ENCODE peak calls at places on chromosomes 4 and X, in six cellular contexts. T, W, K, I, G and S are unnamed samples.

GRCh38 chr4:180156684-180157083 is 2086.5 kb upstream of the TENM3 start:
- DNase-seq in T (no peak), W (no peak), K (no peak), I (no peak), G (no peak), S (no peak)

GRCh38 chr4:101439926-101440325 is 92.6 kb upstream of the PPP3CA start:
- DNase-seq in T (no peak), W (no peak), K (no peak), I (no peak), G (no peak), S (no peak)

GRCh38 chr4:145351162-145351561 is 130.5 kb upstream of the SMAD1 start:
- DNase-seq in T (no peak), W (no peak), K (no peak), I (no peak), G (no peak), S (no peak)

GRCh38 chrX:118685393-118685792 is 42.0 kb upstream of the IL13RA1 start:
- DNase-seq in T (no peak), W (no peak), K (no peak), I (no peak), G (no peak), S (no peak)

GRCh38 chr4:151983854-151984253 is 223.0 kb upstream of the GATB start:
- DNase-seq in T (no peak), W (no peak), K (no peak), I (no peak), G (no peak), S (no peak)

GRCh38 chr4:142314183-142314582 is 531.9 kb downstream of the INPP4B start:
- DNase-seq in T (no peak), W (no peak), K (no peak), I (no peak), G (no peak), S (no peak)

GRCh38 chr4:152949930-152950329 is 13.8 kb downstream of the FHDC1 start:
- DNase-seq in T (no peak), W (no peak), K (no peak), I (no peak), G (no peak), S (no peak)

GRCh38 chrX:11064851-11065600 is 46.1 kb upstream of the HCCS start:
- DNase-seq in T (no peak), W (no peak), K (no peak), I (no peak), G (no peak), S (no peak)

GRCh38 chrX:22629105-22629725 is 356.5 kb downstream of the CBLL2 start:
- DNase-seq in T (no peak), W (no peak), K (no peak), I (no peak), G (no peak), S (no peak)

GRCh38 chrX:39816871-39817731 is 280.7 kb downstream of the BCOR start:
- DNase-seq in T (no peak), W (peak; percentile 54), K (no peak), I (peak; percentile 74), G (no peak), S (peak; percentile 91)

GRCh38 chrX:54494970-54495813 is 842 bp downstream of the FGD1 start:
- DNase-seq in T (no peak), W (no peak), K (no peak), I (no peak), G (no peak), S (no peak)

GRCh38 chr4:112213850-112214249 is 17.7 kb upstream of the AP1AR start:
- DNase-seq in T (no peak), W (no peak), K (no peak), I (no peak), G (no peak), S (no peak)

DNA sequence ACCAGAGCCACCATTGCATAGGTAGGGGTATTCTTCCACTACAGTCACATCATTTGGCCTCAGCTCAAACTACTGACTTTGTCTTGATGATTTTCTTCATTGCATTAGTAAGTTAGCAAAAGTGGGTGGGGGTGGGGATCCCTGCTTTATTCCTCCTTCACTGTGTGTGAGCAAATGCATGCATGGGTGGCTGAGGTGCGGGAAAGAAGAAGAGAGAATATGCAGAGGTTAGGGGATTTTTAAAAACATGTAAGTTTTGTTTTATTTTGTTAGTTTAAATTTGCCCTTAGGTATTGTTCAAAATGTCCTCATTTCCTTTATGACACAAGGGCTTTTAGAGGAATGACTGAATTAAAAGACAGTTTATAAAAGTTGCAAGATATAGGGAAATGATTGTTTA is 79.6 kb upstream of the ATOH1 start:
- DNase-seq in T (no peak), W (no peak), K (no peak), I (no peak), G (peak; percentile 32), S (no peak)
- TF ChIP-seq YY1 in T (no peak), W (no peak), K (no peak), I (no peak), G (no peak), S (no peak)

DNA sequence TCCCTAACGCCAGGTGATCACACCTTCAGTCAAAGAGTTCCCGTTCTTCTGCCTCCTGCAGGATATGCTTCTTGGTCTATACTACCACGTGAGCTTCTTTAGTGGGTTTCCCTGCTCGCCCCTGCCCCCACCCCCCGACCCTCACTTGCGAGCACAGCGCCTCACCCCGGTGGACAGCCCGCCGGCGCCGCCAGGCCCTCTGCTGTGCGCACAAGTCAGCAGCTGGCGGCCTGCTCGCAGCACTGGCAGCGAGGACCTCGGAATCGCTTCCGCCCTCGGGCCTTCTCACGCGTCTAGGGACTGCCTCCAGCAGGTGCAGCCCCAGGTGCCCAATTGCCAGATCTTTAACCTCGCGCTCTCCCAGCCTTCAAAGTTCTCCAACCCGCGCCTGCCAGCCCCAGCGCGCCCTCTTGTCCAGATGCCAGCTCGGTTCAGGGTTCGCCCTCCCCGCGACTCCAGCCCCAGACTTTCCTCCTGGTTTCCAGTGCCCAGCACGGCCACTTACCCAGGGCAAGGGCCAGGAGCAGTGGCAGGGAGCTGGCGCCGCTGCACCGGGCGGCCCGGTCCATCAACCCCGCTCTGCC is 474 bp downstream of the BTC start:
- DNase-seq in T (no peak), W (no peak), K (peak; percentile 3), I (peak; percentile 66), G (no peak), S (peak; percentile 49)
- H3K9ac ChIP-seq in T (peak overlapping the region; percentile 69), W (no peak overlapping the region), K (no peak overlapping the region), I (no peak overlapping the region), G (no peak overlapping the region), S (peak overlapping the region; percentile 50)

DNA sequence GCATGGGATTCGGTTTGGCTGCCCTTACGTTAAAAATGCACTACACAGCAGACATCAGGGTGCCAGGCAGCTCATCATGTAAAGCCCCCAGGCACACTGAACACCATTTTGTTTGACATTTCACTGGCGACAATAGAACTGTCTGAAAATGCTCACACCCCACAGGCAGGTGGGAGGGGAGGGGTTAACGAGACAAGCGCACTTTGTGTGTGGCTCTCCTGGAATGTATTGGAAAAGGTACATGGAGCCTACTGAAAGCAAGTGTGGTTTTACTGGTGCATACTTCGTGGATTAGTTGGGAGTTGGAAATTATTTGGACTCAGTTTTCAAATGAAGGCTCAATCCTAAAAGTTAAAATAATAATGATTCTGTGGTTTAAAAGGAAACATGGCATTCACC is 31.6 kb upstream of the PPARGC1A start:
- DNase-seq in T (no peak), W (no peak), K (no peak), I (no peak), G (no peak), S (no peak)
- TF ChIP-seq ZNF274 in T (no peak), W (no peak), K (no peak), I (no peak), G (no peak), S (no peak)

GRCh38 chr4:184680698-184681097 is 31.2 kb downstream of the PRIMPOL start:
- DNase-seq in T (no peak), W (no peak), K (no peak), I (no peak), G (no peak), S (no peak)
- TF ChIP-seq YY1 in T (no peak), W (no peak), K (no peak), I (no peak), G (no peak), S (no peak)

DNA sequence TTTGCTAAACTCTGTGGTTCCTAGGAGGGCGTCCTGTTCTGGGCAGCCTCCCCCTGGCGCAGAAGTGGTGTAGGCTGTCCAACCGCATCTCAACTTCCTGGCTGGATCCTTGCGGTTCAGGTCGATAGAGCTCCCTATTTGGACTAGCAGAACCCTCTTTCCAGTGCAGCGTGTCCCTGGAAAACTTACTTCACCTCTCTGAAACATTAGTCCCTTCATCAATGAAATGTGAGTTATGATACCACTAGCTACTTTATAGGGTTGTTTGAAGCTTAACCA is 1.1 kb downstream of the STK32B start:
- DNase-seq in T (no peak), W (no peak), K (no peak), I (no peak), G (no peak), S (no peak)
- H3K9ac ChIP-seq in T (no peak overlapping the region), W (no peak overlapping the region), K (no peak overlapping the region), I (no peak overlapping the region), G (no peak overlapping the region), S (no peak overlapping the region)

GRCh38 chrX:106484233-106484632 is 127.5 kb upstream of the RADX start:
- DNase-seq in T (no peak), W (no peak), K (no peak), I (no peak), G (peak; percentile 64), S (no peak)
- TF ChIP-seq ZNF274 in T (no peak), W (no peak), K (no peak), I (no peak), G (no peak), S (no peak)